ENCODE peak calls at places on chromosomes 7 and 10, in five cellular contexts. G is heart right ventricle, U is body of pancreas, K is tibial artery, D is colonic mucosa. J is an unnamed sample.

GRCh38 chr7:137097111-137097510 is 228.7 kb downstream of the CHRM2 start:
- DNase-seq in G (no peak), U (no peak), K (no peak), D (no peak), J (no peak)

GRCh38 chr10:22984066-22984465 is 56.2 kb downstream of the ARMC3 start:
- DNase-seq in G (no peak), U (no peak), K (no peak), D (no peak), J (no peak)

GRCh38 chr7:159023216-159023615 is 121.5 kb downstream of the VIPR2 start:
- DNase-seq in G (no peak), U (no peak), K (no peak), D (no peak), J (no peak)

GRCh38 chr10:73887038-73888015 is 13.0 kb upstream of the CAMK2G start:
- DNase-seq in G (peak; percentile 84), U (peak; percentile 80), K (peak; percentile 83), D (peak; percentile 66), J (peak; percentile 47)

GRCh38 chr7:134636008-134636449 is 10.6 kb upstream of the BPGM start:
- DNase-seq in G (no peak), U (no peak), K (no peak), D (no peak), J (peak; percentile 51)

GRCh38 chr7:64618785-64619456 is 47.0 kb upstream of the ZNF107 start:
- DNase-seq in G (peak; percentile 40), U (peak; percentile 15), K (no peak), D (peak; percentile 21), J (peak; percentile 27)

GRCh38 chr7:13282377-13282980 is 595.0 kb downstream of the ARL4A start:
- DNase-seq in G (no peak), U (no peak), K (no peak), D (no peak), J (peak; percentile 9)

GRCh38 chr10:131899695-131900349 is 986 bp upstream of the PPP2R2D start:
- DNase-seq in G (peak; percentile 14), U (no peak), K (no peak), D (no peak), J (no peak)

GRCh38 chr10:29784175-29784773 is 149.5 kb upstream of the SVIL start:
- DNase-seq in G (peak; percentile 73), U (peak; percentile 52), K (peak; percentile 85), D (no peak), J (no peak)

GRCh38 chr7:101819183-101819582 is 1.8 kb downstream of the CUX1 start:
- DNase-seq in G (no peak), U (no peak), K (no peak), D (no peak), J (no peak)

GRCh38 chr7:121940907-121941306 is 67.9 kb downstream of the PTPRZ1 start:
- DNase-seq in G (no peak), U (no peak), K (no peak), D (no peak), J (no peak)

GRCh38 chr7:44581426-44581906 is 565 bp downstream of the TMED4 start:
- DNase-seq in G (peak; percentile 26), U (peak; percentile 43), K (no peak), D (peak; percentile 49), J (peak; percentile 47)

GRCh38 chr7:45978010-45978681 is 57.1 kb upstream of the IGFBP3 start:
- DNase-seq in G (no peak), U (peak; percentile 71), K (no peak), D (peak; percentile 16), J (peak; percentile 59)

GRCh38 chr10:79180619-79181221 is 112.0 kb downstream of the ZMIZ1 start:
- DNase-seq in G (no peak), U (no peak), K (no peak), D (no peak), J (no peak)

GRCh38 chr10:79179404-79180309 is 110.9 kb downstream of the ZMIZ1 start:
- DNase-seq in G (no peak), U (no peak), K (no peak), D (no peak), J (no peak)

GRCh38 chr10:79176949-79177602 is 108.3 kb downstream of the ZMIZ1 start:
- DNase-seq in G (peak; percentile 77), U (peak; percentile 47), K (no peak), D (no peak), J (no peak)

GRCh38 chr10:79178070-79178576 is 109.4 kb downstream of the ZMIZ1 start:
- DNase-seq in G (no peak), U (no peak), K (no peak), D (no peak), J (no peak)

DNA sequence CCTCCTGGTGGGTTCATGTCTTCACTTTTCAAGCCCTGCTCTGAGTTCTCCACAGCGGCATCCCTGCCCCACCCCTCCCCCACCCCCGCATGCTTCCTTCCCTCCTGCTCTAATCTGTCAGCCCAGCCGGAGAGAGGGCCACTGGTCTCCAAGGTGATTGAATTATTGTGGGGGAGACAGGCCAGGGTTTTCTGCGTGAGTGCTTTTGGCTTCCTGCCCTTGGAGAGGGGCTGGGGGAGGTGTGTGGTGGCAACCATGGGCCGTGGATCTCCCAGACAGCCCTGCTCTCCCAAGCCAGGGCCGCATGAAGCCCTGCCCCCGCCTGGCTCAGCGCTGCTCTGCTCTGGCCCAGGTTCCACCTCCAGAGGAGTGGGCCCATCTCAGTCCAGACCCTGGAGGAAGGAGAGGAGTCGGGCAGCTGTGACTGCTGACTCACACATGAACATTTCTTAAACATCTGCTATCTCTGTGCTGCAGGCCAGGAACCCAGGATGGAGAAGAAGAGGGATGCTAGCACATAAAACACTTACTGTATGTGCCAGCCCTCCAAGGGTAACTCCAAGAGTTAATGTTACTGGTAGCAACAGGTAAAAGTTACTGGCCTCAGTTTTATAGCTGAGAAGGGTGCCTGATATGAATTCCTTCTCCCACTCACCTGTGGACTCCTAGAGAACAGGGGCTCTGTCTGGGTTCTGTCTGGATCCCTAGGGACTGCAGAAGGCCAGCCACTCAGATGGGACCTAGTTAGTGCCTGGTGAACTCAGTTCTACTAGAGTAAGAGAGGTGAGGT is 110.0 kb downstream of the ZMIZ1 start:
- DNase-seq in G (peak; percentile 69), U (no peak), K (no peak), D (no peak), J (no peak)
- H3K9me3 ChIP-seq in G (no peaks in the 10 kb centered on the region), U (no peaks in the 10 kb centered on the region), K (no peaks in the 10 kb centered on the region), D (no peaks in the 10 kb centered on the region), J (no peaks in the 10 kb centered on the region)

GRCh38 chr10:81733547-81733946 is 141.4 kb upstream of the NRG3 start:
- DNase-seq in G (no peak), U (no peak), K (no peak), D (no peak), J (no peak)
- H3K4me3 ChIP-seq in G (no peak overlapping the region), U (no peak overlapping the region), K (no peak overlapping the region), D (no peak overlapping the region), J (no peak overlapping the region)

DNA sequence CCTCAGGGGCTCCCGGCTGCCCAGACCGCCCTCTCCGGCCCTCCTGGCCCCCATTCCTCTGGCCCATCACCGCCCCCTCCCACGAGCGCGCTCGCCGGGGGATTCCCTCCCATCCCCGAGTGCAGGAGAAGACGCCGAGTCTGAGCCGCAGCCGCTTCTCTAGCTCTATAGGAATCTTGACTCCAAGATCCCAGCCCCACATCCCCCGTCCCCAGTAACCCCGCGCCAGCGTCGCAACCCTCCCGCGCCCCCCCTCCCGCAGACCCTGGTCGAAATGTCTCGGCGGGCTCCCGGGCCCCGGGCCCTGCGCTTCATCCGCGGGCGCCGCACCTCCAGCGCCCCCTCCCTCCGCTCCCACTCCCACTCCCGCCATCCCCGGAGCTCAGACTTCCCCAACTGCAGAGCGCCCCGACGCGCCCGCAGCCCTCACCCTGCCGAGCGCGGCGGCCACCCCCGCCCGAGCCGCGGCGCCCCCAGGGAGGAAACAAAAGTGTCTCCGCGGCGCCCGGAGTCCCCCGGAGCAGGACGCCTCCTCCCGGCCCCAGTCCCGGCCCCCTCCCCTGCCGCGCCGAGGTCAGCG is 517 bp downstream of the ELMO1 start:
- DNase-seq in G (peak; percentile 41), U (no peak), K (no peak), D (no peak), J (no peak)
- H3K27ac ChIP-seq in G (peak overlapping the region; percentile 82), U (peak overlapping the region; percentile 16), K (peak overlapping the region; percentile 84), D (peak overlapping the region; percentile 83), J (peak overlapping the region; percentile 95)

GRCh38 chr7:54343511-54343910 is 198.7 kb upstream of the VSTM2A start:
- DNase-seq in G (no peak), U (no peak), K (no peak), D (no peak), J (no peak)
- H3K9me3 ChIP-seq in G (no peaks in the 10 kb centered on the region), U (no peaks in the 10 kb centered on the region), K (no peaks in the 10 kb centered on the region), D (no peaks in the 10 kb centered on the region), J (peaks cover under 1% of the 10 kb centered on the region)